ENCODE peak calls at places on chromosomes 5 and 9, in five cellular contexts. One of them, this sample, is unnamed.
A peak's percentile ranks its signal among the peaks of the same experiment; 100 is the strongest.

GRCh38 chr9:2857564-2858198 is 13.8 kb upstream of the PUM3 start:
- DNase-seq in A549: peak; percentile 71
- DNase-seq in H1: no peak
- DNase-seq in IMR-90: peak; percentile 66
- DNase-seq in HepG2: peak; percentile 47
- DNase-seq in this sample: peak; percentile 37

GRCh38 chr5:109105631-109106267 is 304.0 kb downstream of the PJA2 start:
- DNase-seq in A549: no peak
- DNase-seq in H1: no peak
- DNase-seq in IMR-90: peak; percentile 91
- DNase-seq in HepG2: no peak
- DNase-seq in this sample: no peak

GRCh38 chr5:40619406-40619805 is 60.3 kb upstream of the PTGER4 start:
- DNase-seq in A549: no peak
- DNase-seq in H1: no peak
- DNase-seq in IMR-90: no peak
- DNase-seq in HepG2: no peak
- DNase-seq in this sample: no peak

GRCh38 chr5:14779975-14780374 is 91.6 kb downstream of the ANKH start:
- DNase-seq in A549: no peak
- DNase-seq in H1: no peak
- DNase-seq in IMR-90: no peak
- DNase-seq in HepG2: no peak
- DNase-seq in this sample: no peak

GRCh38 chr5:139658928-139659667 is 10.9 kb downstream of the CXXC5 start:
- DNase-seq in A549: no peak
- DNase-seq in H1: no peak
- DNase-seq in IMR-90: peak; percentile 77
- DNase-seq in HepG2: no peak
- DNase-seq in this sample: no peak

GRCh38 chr5:43348964-43349363 is 35.8 kb upstream of the HMGCS1 start:
- DNase-seq in A549: no peak
- DNase-seq in H1: no peak
- DNase-seq in IMR-90: no peak
- DNase-seq in HepG2: no peak
- DNase-seq in this sample: no peak

GRCh38 chr9:134436356-134436717 is 110.1 kb downstream of the RXRA start:
- DNase-seq in A549: no peak
- DNase-seq in H1: no peak
- DNase-seq in IMR-90: no peak
- DNase-seq in HepG2: no peak
- DNase-seq in this sample: no peak

GRCh38 chr9:125460883-125461475 is 199.4 kb downstream of the GAPVD1 start:
- DNase-seq in A549: no peak
- DNase-seq in H1: no peak
- DNase-seq in IMR-90: peak; percentile 93
- DNase-seq in HepG2: no peak
- DNase-seq in this sample: no peak

GRCh38 chr9:136021891-136022681 is 60.9 kb upstream of the UBAC1 start:
- DNase-seq in A549: no peak
- DNase-seq in H1: no peak
- DNase-seq in IMR-90: no peak
- DNase-seq in HepG2: no peak
- DNase-seq in this sample: no peak

GRCh38 chr9:136024286-136024685 is 63.1 kb upstream of the UBAC1 start:
- DNase-seq in A549: no peak
- DNase-seq in H1: no peak
- DNase-seq in IMR-90: no peak
- DNase-seq in HepG2: no peak
- DNase-seq in this sample: no peak

GRCh38 chr9:136021171-136021890 is 60.2 kb upstream of the UBAC1 start:
- DNase-seq in A549: no peak
- DNase-seq in H1: no peak
- DNase-seq in IMR-90: no peak
- DNase-seq in HepG2: no peak
- DNase-seq in this sample: no peak

GRCh38 chr9:136023401-136024225 is 62.4 kb upstream of the UBAC1 start:
- DNase-seq in A549: no peak
- DNase-seq in H1: no peak
- DNase-seq in IMR-90: peak; percentile 81
- DNase-seq in HepG2: no peak
- DNase-seq in this sample: no peak

DNA sequence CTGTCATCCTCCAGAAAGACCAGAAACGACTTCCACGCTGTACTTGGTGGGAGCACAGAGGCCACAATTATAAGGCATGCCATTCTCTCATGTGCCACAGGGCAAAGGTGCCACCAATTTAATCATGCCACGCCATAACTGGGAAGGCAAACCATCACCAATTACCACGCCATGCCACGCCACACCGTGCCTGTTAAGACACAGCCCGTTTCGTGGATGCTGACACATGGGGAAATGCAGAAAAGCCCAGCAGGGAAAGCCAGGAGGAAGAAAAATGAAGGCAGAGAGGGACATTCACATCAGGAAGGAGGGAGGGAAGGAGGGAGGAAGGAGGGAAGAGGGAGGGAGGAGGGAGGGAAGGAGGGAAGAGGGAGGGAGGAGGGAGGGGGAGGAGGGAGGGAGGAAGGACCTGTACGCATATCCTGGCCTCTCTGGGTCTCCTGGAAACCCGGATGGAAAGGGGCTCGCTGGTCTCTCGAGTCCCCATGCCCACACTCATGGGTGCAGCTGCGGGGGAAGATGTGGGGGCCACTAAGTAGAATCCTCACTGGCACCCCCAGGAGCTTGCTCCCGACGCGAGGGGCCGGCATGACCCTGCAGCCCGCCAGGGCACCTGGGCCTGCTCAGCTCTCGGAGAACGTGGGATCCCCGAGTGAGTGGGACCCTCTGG is 61.7 kb upstream of the UBAC1 start:
- DNase-seq in A549: no peak
- DNase-seq in H1: no peak
- DNase-seq in IMR-90: no peak
- DNase-seq in HepG2: no peak
- DNase-seq in this sample: no peak
- TF ChIP-seq MAFK in A549: no peak
- TF ChIP-seq MAFK in H1: no peak
- TF ChIP-seq MAFK in IMR-90: no peak
- TF ChIP-seq MAFK in HepG2: no peak
- TF ChIP-seq MAFK in this sample: no peak

GRCh38 chr9:1140057-1140456 is 89.9 kb downstream of the DMRT2 start:
- DNase-seq in A549: no peak
- DNase-seq in H1: no peak
- DNase-seq in IMR-90: no peak
- DNase-seq in HepG2: no peak
- DNase-seq in this sample: no peak
- TF ChIP-seq MAFK in A549: no peak
- TF ChIP-seq MAFK in H1: no peak
- TF ChIP-seq MAFK in IMR-90: no peak
- TF ChIP-seq MAFK in HepG2: no peak
- TF ChIP-seq MAFK in this sample: no peak

DNA sequence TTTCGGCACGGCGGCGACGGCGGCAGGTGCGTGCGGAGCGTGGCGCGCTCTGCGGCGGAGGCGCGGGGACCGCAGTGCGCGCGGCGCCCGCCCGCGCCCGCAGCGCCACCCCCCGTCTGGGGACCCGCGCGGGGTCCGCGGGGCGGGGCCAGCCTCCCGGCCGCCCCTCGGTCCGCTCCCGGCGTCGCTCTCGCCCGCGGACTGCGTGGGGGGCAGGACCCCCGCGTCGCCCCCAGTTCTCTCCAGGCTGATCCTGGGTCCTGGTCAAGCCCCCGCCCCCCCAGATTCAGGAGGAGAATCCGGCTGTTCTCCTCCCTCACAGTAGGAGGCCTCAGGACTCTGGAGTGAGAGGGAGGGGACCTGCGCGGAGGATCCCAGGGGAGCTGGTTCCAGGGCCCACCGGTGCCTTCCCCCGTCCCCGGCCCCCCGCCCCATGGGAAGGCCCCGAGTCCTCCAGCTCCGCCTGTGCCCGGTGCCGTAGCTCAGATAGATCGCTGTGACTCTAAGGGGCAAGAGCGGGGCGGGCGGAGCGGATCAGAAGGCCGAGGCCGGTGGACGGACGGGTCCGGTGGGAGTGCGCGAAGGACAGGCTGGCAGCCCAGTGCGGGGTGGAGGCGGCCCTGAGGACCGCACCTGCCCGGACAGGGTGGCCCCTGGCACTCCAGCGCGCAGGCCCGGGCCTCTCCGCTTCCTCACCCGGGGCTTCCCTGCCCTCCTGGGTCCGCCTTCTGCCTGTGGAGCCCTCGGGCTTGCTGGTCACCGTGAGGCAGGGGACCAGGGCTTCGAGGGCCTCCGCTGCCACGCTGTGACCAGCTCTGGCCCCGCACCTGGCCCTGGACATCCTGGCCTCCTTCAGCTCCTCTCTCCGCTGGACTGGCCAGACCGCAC is at the start of gene RNF208:
- DNase-seq in A549: no peak
- DNase-seq in H1: no peak
- DNase-seq in IMR-90: no peak
- DNase-seq in HepG2: no peak
- DNase-seq in this sample: no peak
- TF ChIP-seq MAFK in A549: no peak
- TF ChIP-seq MAFK in H1: no peak
- TF ChIP-seq MAFK in IMR-90: no peak
- TF ChIP-seq MAFK in HepG2: no peak
- TF ChIP-seq MAFK in this sample: no peak

DNA sequence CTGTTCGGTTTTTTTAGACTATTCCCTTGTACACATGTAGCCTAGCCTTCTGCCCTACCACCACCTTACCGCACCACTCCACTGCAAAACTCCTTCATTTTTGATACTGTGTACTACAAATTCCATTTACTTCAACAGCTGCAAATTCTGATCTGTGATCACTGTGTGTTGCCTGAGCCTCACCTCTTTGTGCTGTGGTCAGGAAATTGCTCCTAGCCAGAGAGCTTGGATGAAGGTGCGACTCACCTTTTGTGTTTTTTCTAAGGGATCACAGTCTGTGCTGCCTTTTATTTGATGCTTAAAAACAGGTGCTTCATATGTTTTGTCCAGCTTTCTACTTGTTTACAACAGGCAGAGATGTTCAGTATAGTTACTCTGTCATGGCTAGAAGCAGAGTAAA is 31.5 kb downstream of the CSNK1G3 start:
- DNase-seq in A549: no peak
- DNase-seq in H1: no peak
- DNase-seq in IMR-90: no peak
- DNase-seq in HepG2: no peak
- DNase-seq in this sample: no peak
- TF ChIP-seq MAFK in A549: no peak
- TF ChIP-seq MAFK in H1: no peak
- TF ChIP-seq MAFK in IMR-90: no peak
- TF ChIP-seq MAFK in HepG2: no peak
- TF ChIP-seq MAFK in this sample: no peak

DNA sequence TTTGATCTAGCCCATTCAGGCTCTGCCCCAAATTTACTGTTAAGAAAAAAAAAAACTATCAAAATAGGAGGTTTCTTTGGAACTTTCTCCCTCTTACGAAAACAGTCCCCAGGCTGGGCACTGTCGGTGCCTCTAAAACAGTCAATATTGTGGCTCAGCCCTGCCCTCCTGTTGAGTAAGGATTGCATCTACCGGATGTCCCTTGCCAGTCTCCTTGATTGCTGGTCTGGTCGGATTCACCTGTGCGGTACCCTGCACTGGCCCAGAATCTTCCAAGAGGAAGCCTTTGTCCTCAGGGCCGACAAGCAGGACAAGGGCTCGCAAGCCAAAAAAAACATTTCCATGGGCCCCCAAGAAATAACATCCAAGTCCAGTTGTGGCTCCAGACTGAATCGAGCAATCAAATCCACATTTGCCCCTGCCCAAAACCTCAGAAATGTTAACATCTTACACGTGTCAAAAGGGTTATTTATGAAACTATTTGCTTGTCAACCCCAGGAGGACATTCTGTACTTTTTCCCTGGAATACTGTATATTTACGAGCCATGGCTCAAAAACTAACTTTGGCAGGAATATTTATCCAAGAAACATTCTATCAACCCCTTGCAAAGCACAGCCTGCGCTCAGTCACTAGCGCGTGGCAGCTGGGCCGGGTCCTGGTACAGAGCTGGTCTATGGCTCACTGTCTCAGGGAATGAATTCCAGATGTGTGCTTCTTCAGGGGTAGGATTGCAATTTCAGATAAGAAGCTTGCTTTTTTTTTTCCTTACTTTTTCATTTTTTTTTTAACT is 129.2 kb upstream of the ADRA1B start:
- DNase-seq in A549: no peak
- DNase-seq in H1: no peak
- DNase-seq in IMR-90: peak; percentile 70
- DNase-seq in HepG2: no peak
- DNase-seq in this sample: no peak
- TF ChIP-seq MAFK in A549: no peak
- TF ChIP-seq MAFK in H1: no peak
- TF ChIP-seq MAFK in IMR-90: no peak
- TF ChIP-seq MAFK in HepG2: no peak
- TF ChIP-seq MAFK in this sample: no peak

This sample was measured in K562.